ENCODE peak calls at places on chromosomes 2 and 18, in four cellular contexts. One of them, this sample, is unnamed.

GRCh38 chr18:31041346-31042067 is 1.0 kb downstream of the DSC3 start:
- DNase-seq in nucleus accumbens: no peak
- DNase-seq in NCI-H774: no peak
- DNase-seq in stimulated activated CD4-positive, alpha-beta T cell treated with anti-CD3 and anti-CD28 coated beads, Interleukin-2, amount 100 ng/mL, for 4 hours: no peak
- DNase-seq in this sample: no peak

GRCh38 chr2:171102802-171103201 is 57.9 kb downstream of the TLK1 start:
- DNase-seq in nucleus accumbens: no peak
- DNase-seq in NCI-H774: peak
- DNase-seq in stimulated activated CD4-positive, alpha-beta T cell treated with anti-CD3 and anti-CD28 coated beads, Interleukin-2, amount 100 ng/mL, for 4 hours: no peak
- DNase-seq in this sample: no peak

GRCh38 chr18:41703744-41704530 is 251.1 kb upstream of the PIK3C3 start:
- DNase-seq in nucleus accumbens: no peak
- DNase-seq in NCI-H774: no peak
- DNase-seq in stimulated activated CD4-positive, alpha-beta T cell treated with anti-CD3 and anti-CD28 coated beads, Interleukin-2, amount 100 ng/mL, for 4 hours: no peak
- DNase-seq in this sample: no peak

GRCh38 chr2:233013027-233013461 is at the start of gene NGEF:
- DNase-seq in nucleus accumbens: no peak
- DNase-seq in NCI-H774: no peak
- DNase-seq in stimulated activated CD4-positive, alpha-beta T cell treated with anti-CD3 and anti-CD28 coated beads, Interleukin-2, amount 100 ng/mL, for 4 hours: no peak
- DNase-seq in this sample: no peak

GRCh38 chr2:101395545-101396351 is 8.4 kb upstream of the CREG2 start:
- DNase-seq in nucleus accumbens: no peak
- DNase-seq in NCI-H774: no peak
- DNase-seq in stimulated activated CD4-positive, alpha-beta T cell treated with anti-CD3 and anti-CD28 coated beads, Interleukin-2, amount 100 ng/mL, for 4 hours: no peak
- DNase-seq in this sample: no peak

GRCh38 chr2:113760400-113760799 is 4.0 kb upstream of the SLC35F5 start:
- DNase-seq in nucleus accumbens: no peak
- DNase-seq in NCI-H774: no peak
- DNase-seq in stimulated activated CD4-positive, alpha-beta T cell treated with anti-CD3 and anti-CD28 coated beads, Interleukin-2, amount 100 ng/mL, for 4 hours: no peak
- DNase-seq in this sample: no peak

GRCh38 chr2:231604101-231604684 is 11.5 kb downstream of the TEX44 start:
- DNase-seq in nucleus accumbens: peak
- DNase-seq in NCI-H774: peak
- DNase-seq in stimulated activated CD4-positive, alpha-beta T cell treated with anti-CD3 and anti-CD28 coated beads, Interleukin-2, amount 100 ng/mL, for 4 hours: no peak
- DNase-seq in this sample: peak

GRCh38 chr18:78998350-78999055 is 18.9 kb downstream of the SALL3 start:
- DNase-seq in nucleus accumbens: no peak
- DNase-seq in NCI-H774: no peak
- DNase-seq in stimulated activated CD4-positive, alpha-beta T cell treated with anti-CD3 and anti-CD28 coated beads, Interleukin-2, amount 100 ng/mL, for 4 hours: no peak
- DNase-seq in this sample: no peak

GRCh38 chr18:63320690-63321265 is 1.2 kb upstream of the BCL2 start:
- DNase-seq in nucleus accumbens: no peak
- DNase-seq in NCI-H774: peak
- DNase-seq in stimulated activated CD4-positive, alpha-beta T cell treated with anti-CD3 and anti-CD28 coated beads, Interleukin-2, amount 100 ng/mL, for 4 hours: no peak
- DNase-seq in this sample: no peak

GRCh38 chr18:32380559-32380958 is 90.1 kb downstream of the GAREM1 start:
- DNase-seq in nucleus accumbens: no peak
- DNase-seq in NCI-H774: no peak
- DNase-seq in stimulated activated CD4-positive, alpha-beta T cell treated with anti-CD3 and anti-CD28 coated beads, Interleukin-2, amount 100 ng/mL, for 4 hours: no peak
- DNase-seq in this sample: no peak

GRCh38 chr2:183614797-183615429 is 490.7 kb downstream of the NUP35 start:
- DNase-seq in nucleus accumbens: no peak
- DNase-seq in NCI-H774: no peak
- DNase-seq in stimulated activated CD4-positive, alpha-beta T cell treated with anti-CD3 and anti-CD28 coated beads, Interleukin-2, amount 100 ng/mL, for 4 hours: no peak
- DNase-seq in this sample: no peak

GRCh38 chr2:121220995-121221394 is 64.0 kb downstream of the TFCP2L1 start:
- DNase-seq in nucleus accumbens: no peak
- DNase-seq in NCI-H774: no peak
- DNase-seq in stimulated activated CD4-positive, alpha-beta T cell treated with anti-CD3 and anti-CD28 coated beads, Interleukin-2, amount 100 ng/mL, for 4 hours: no peak
- DNase-seq in this sample: no peak

GRCh38 chr18:24019641-24020331 is 5.2 kb downstream of the TTC39C start:
- DNase-seq in nucleus accumbens: no peak
- DNase-seq in NCI-H774: no peak
- DNase-seq in stimulated activated CD4-positive, alpha-beta T cell treated with anti-CD3 and anti-CD28 coated beads, Interleukin-2, amount 100 ng/mL, for 4 hours: peak
- DNase-seq in this sample: no peak

GRCh38 chr2:88575051-88575450 is 52.2 kb downstream of the EIF2AK3 start:
- DNase-seq in nucleus accumbens: no peak
- DNase-seq in NCI-H774: no peak
- DNase-seq in stimulated activated CD4-positive, alpha-beta T cell treated with anti-CD3 and anti-CD28 coated beads, Interleukin-2, amount 100 ng/mL, for 4 hours: no peak
- DNase-seq in this sample: no peak

GRCh38 chr2:233360771-233361176 is 6.5 kb downstream of the DGKD start:
- DNase-seq in nucleus accumbens: no peak
- DNase-seq in NCI-H774: no peak
- DNase-seq in stimulated activated CD4-positive, alpha-beta T cell treated with anti-CD3 and anti-CD28 coated beads, Interleukin-2, amount 100 ng/mL, for 4 hours: no peak
- DNase-seq in this sample: no peak

GRCh38 chr2:119257198-119257597 is 33.6 kb downstream of the STEAP3 start:
- DNase-seq in nucleus accumbens: no peak
- DNase-seq in NCI-H774: no peak
- DNase-seq in stimulated activated CD4-positive, alpha-beta T cell treated with anti-CD3 and anti-CD28 coated beads, Interleukin-2, amount 100 ng/mL, for 4 hours: no peak
- DNase-seq in this sample: no peak

GRCh38 chr2:4745596-4745995 is 946.6 kb upstream of the SOX11 start:
- DNase-seq in nucleus accumbens: no peak
- DNase-seq in NCI-H774: no peak
- DNase-seq in stimulated activated CD4-positive, alpha-beta T cell treated with anti-CD3 and anti-CD28 coated beads, Interleukin-2, amount 100 ng/mL, for 4 hours: no peak
- DNase-seq in this sample: no peak

GRCh38 chr2:95267458-95268207 is 6.6 kb upstream of the PROM2 start:
- DNase-seq in nucleus accumbens: no peak
- DNase-seq in NCI-H774: no peak
- DNase-seq in stimulated activated CD4-positive, alpha-beta T cell treated with anti-CD3 and anti-CD28 coated beads, Interleukin-2, amount 100 ng/mL, for 4 hours: no peak
- DNase-seq in this sample: no peak

GRCh38 chr2:189276277-189276676 is 96.7 kb upstream of the COL5A2 start:
- DNase-seq in nucleus accumbens: no peak
- DNase-seq in NCI-H774: no peak
- DNase-seq in stimulated activated CD4-positive, alpha-beta T cell treated with anti-CD3 and anti-CD28 coated beads, Interleukin-2, amount 100 ng/mL, for 4 hours: no peak
- DNase-seq in this sample: no peak

GRCh38 chr2:209644842-209645241 is 126.8 kb upstream of the UNC80 start:
- DNase-seq in nucleus accumbens: no peak
- DNase-seq in NCI-H774: no peak
- DNase-seq in stimulated activated CD4-positive, alpha-beta T cell treated with anti-CD3 and anti-CD28 coated beads, Interleukin-2, amount 100 ng/mL, for 4 hours: no peak
- DNase-seq in this sample: no peak

GRCh38 chr2:219002395-219003266 is 9.4 kb upstream of the CRYBA2 start:
- DNase-seq in nucleus accumbens: peak
- DNase-seq in NCI-H774: peak
- DNase-seq in stimulated activated CD4-positive, alpha-beta T cell treated with anti-CD3 and anti-CD28 coated beads, Interleukin-2, amount 100 ng/mL, for 4 hours: no peak
- DNase-seq in this sample: no peak

GRCh38 chr2:183224933-183225332 is 100.7 kb downstream of the NUP35 start:
- DNase-seq in nucleus accumbens: no peak
- DNase-seq in NCI-H774: no peak
- DNase-seq in stimulated activated CD4-positive, alpha-beta T cell treated with anti-CD3 and anti-CD28 coated beads, Interleukin-2, amount 100 ng/mL, for 4 hours: no peak
- DNase-seq in this sample: no peak

GRCh38 chr2:160484859-160485520 is 8.6 kb downstream of the RBMS1 start:
- DNase-seq in nucleus accumbens: no peak
- DNase-seq in NCI-H774: no peak
- DNase-seq in stimulated activated CD4-positive, alpha-beta T cell treated with anti-CD3 and anti-CD28 coated beads, Interleukin-2, amount 100 ng/mL, for 4 hours: no peak
- DNase-seq in this sample: no peak

GRCh38 chr2:121595012-121595891 is 54.0 kb downstream of the CLASP1 start:
- DNase-seq in nucleus accumbens: no peak
- DNase-seq in NCI-H774: peak
- DNase-seq in stimulated activated CD4-positive, alpha-beta T cell treated with anti-CD3 and anti-CD28 coated beads, Interleukin-2, amount 100 ng/mL, for 4 hours: no peak
- DNase-seq in this sample: no peak

GRCh38 chr18:55300469-55301195 is 287.4 kb downstream of the TCF4 start:
- DNase-seq in nucleus accumbens: no peak
- DNase-seq in NCI-H774: no peak
- DNase-seq in stimulated activated CD4-positive, alpha-beta T cell treated with anti-CD3 and anti-CD28 coated beads, Interleukin-2, amount 100 ng/mL, for 4 hours: no peak
- DNase-seq in this sample: no peak

GRCh38 chr2:3349211-3349693 is 28.4 kb downstream of the EIPR1 start:
- DNase-seq in nucleus accumbens: peak
- DNase-seq in NCI-H774: no peak
- DNase-seq in stimulated activated CD4-positive, alpha-beta T cell treated with anti-CD3 and anti-CD28 coated beads, Interleukin-2, amount 100 ng/mL, for 4 hours: no peak
- DNase-seq in this sample: no peak

GRCh38 chr2:97730245-97730644 is 16.9 kb downstream of the ZAP70 start:
- DNase-seq in nucleus accumbens: no peak
- DNase-seq in NCI-H774: no peak
- DNase-seq in stimulated activated CD4-positive, alpha-beta T cell treated with anti-CD3 and anti-CD28 coated beads, Interleukin-2, amount 100 ng/mL, for 4 hours: no peak
- DNase-seq in this sample: no peak

GRCh38 chr2:212595036-212595654 is 56.5 kb upstream of the ERBB4 start:
- DNase-seq in nucleus accumbens: no peak
- DNase-seq in NCI-H774: no peak
- DNase-seq in stimulated activated CD4-positive, alpha-beta T cell treated with anti-CD3 and anti-CD28 coated beads, Interleukin-2, amount 100 ng/mL, for 4 hours: no peak
- DNase-seq in this sample: no peak

GRCh38 chr18:57984490-57985109 is 59.4 kb upstream of the NEDD4L start:
- DNase-seq in nucleus accumbens: no peak
- DNase-seq in NCI-H774: peak
- DNase-seq in stimulated activated CD4-positive, alpha-beta T cell treated with anti-CD3 and anti-CD28 coated beads, Interleukin-2, amount 100 ng/mL, for 4 hours: no peak
- DNase-seq in this sample: no peak

GRCh38 chr2:222813177-222813843 is 47.5 kb upstream of the ACSL3 start:
- DNase-seq in nucleus accumbens: no peak
- DNase-seq in NCI-H774: no peak
- DNase-seq in stimulated activated CD4-positive, alpha-beta T cell treated with anti-CD3 and anti-CD28 coated beads, Interleukin-2, amount 100 ng/mL, for 4 hours: no peak
- DNase-seq in this sample: no peak

GRCh38 chr2:130376433-130377293 is 20.8 kb downstream of the PTPN18 start:
- DNase-seq in nucleus accumbens: no peak
- DNase-seq in NCI-H774: no peak
- DNase-seq in stimulated activated CD4-positive, alpha-beta T cell treated with anti-CD3 and anti-CD28 coated beads, Interleukin-2, amount 100 ng/mL, for 4 hours: no peak
- DNase-seq in this sample: no peak

This sample was measured in tibial nerve.